ENCODE peak calls at places on chromosomes 16 and 17, in ten cellular contexts. Y, V, B, K, R, G, J, L, Q and M are unnamed samples.
A peak's percentile ranks its signal among the peaks of the same experiment; 100 is the strongest.

GRCh38 chr17:30376621-30377452 is 1.9 kb upstream of the CPD start:
- DNase-seq in Y (no peak), V (no peak), B (peak; percentile 82), K (peak; percentile 87), R (no peak), G (no peak), J (no peak), L (no peak), Q (peak; percentile 18), M (peak; percentile 88)

GRCh38 chr16:13883266-13883665 is 36.7 kb upstream of the ERCC4 start:
- DNase-seq in Y (no peak), V (no peak), B (no peak), K (no peak), R (no peak), G (no peak), J (no peak), L (no peak), Q (no peak), M (no peak)

GRCh38 chr17:83078378-83079339 is 750 bp upstream of the METRNL start:
- DNase-seq in Y (no peak), V (no peak), B (peak; percentile 63), K (no peak), R (no peak), G (no peak), J (no peak), L (peak; percentile 46), Q (no peak), M (no peak)

GRCh38 chr16:88455610-88456355 is 2.7 kb downstream of the ZFPM1 start:
- DNase-seq in Y (peak; percentile 49), V (no peak), B (peak; percentile 36), K (peak; percentile 56), R (no peak), G (peak; percentile 74), J (no peak), L (peak; percentile 60), Q (peak; percentile 62), M (no peak)

GRCh38 chr17:2089021-2089422 is 34.1 kb downstream of the HIC1 start:
- DNase-seq in Y (no peak), V (no peak), B (peak; percentile 86), K (peak; percentile 21), R (no peak), G (no peak), J (no peak), L (no peak), Q (no peak), M (no peak)

GRCh38 chr17:45241315-45242011 is 19.8 kb downstream of the FMNL1 start:
- DNase-seq in Y (peak; percentile 60), V (no peak), B (no peak), K (no peak), R (peak; percentile 78), G (no peak), J (no peak), L (peak; percentile 78), Q (no peak), M (no peak)

GRCh38 chr16:24073321-24073720 is 182.8 kb upstream of the CACNG3 start:
- DNase-seq in Y (no peak), V (no peak), B (no peak), K (no peak), R (no peak), G (no peak), J (no peak), L (no peak), Q (no peak), M (no peak)

GRCh38 chr17:64449545-64449944 is 630 bp downstream of the MILR1 start:
- DNase-seq in Y (no peak), V (no peak), B (peak; percentile 37), K (peak; percentile 42), R (no peak), G (peak; percentile 23), J (no peak), L (no peak), Q (no peak), M (no peak)

GRCh38 chr17:63941162-63941561 is 9.0 kb upstream of the CD79B start:
- DNase-seq in Y (no peak), V (no peak), B (no peak), K (no peak), R (no peak), G (no peak), J (no peak), L (no peak), Q (no peak), M (no peak)

GRCh38 chr17:16507918-16508533 is 16.0 kb upstream of the LRRC75A start:
- DNase-seq in Y (no peak), V (no peak), B (peak; percentile 47), K (no peak), R (no peak), G (no peak), J (no peak), L (no peak), Q (no peak), M (no peak)

GRCh38 chr16:55530316-55530856 is 21.5 kb downstream of the LPCAT2 start:
- DNase-seq in Y (no peak), V (no peak), B (no peak), K (peak; percentile 52), R (no peak), G (no peak), J (no peak), L (no peak), Q (no peak), M (no peak)

GRCh38 chr17:31371511-31372097 is 19.9 kb upstream of the RAB11FIP4 start:
- DNase-seq in Y (no peak), V (no peak), B (peak; percentile 54), K (no peak), R (no peak), G (no peak), J (no peak), L (no peak), Q (no peak), M (peak; percentile 69)

GRCh38 chr17:31307640-31308039 is 6.2 kb downstream of the EVI2B start:
- DNase-seq in Y (no peak), V (no peak), B (no peak), K (no peak), R (no peak), G (no peak), J (no peak), L (no peak), Q (no peak), M (no peak)

GRCh38 chr16:70808371-70808770 is 7.4 kb upstream of the VAC14 start:
- DNase-seq in Y (no peak), V (no peak), B (no peak), K (no peak), R (no peak), G (no peak), J (no peak), L (no peak), Q (no peak), M (no peak)

GRCh38 chr16:72927199-72928088 is 120.5 kb downstream of the ZFHX3 start:
- DNase-seq in Y (no peak), V (no peak), B (peak; percentile 92), K (peak; percentile 97), R (no peak), G (no peak), J (no peak), L (no peak), Q (no peak), M (peak; percentile 60)

GRCh38 chr16:87926246-87927194 is 9.8 kb downstream of the CA5A start:
- DNase-seq in Y (no peak), V (no peak), B (no peak), K (no peak), R (no peak), G (no peak), J (no peak), L (no peak), Q (no peak), M (no peak)

GRCh38 chr17:69870091-69870530 is 204.9 kb upstream of the KCNJ16 start:
- DNase-seq in Y (no peak), V (no peak), B (peak; percentile 78), K (peak; percentile 91), R (no peak), G (peak; percentile 6), J (no peak), L (peak; percentile 34), Q (no peak), M (no peak)

GRCh38 chr17:68390888-68391545 is 66.3 kb downstream of the WIPI1 start:
- DNase-seq in Y (no peak), V (no peak), B (peak; percentile 44), K (no peak), R (no peak), G (no peak), J (no peak), L (peak; percentile 0), Q (no peak), M (no peak)

GRCh38 chr16:78100162-78100467 is 661 bp downstream of the WWOX start:
- DNase-seq in Y (no peak), V (no peak), B (no peak), K (no peak), R (no peak), G (no peak), J (no peak), L (no peak), Q (no peak), M (no peak)

DNA sequence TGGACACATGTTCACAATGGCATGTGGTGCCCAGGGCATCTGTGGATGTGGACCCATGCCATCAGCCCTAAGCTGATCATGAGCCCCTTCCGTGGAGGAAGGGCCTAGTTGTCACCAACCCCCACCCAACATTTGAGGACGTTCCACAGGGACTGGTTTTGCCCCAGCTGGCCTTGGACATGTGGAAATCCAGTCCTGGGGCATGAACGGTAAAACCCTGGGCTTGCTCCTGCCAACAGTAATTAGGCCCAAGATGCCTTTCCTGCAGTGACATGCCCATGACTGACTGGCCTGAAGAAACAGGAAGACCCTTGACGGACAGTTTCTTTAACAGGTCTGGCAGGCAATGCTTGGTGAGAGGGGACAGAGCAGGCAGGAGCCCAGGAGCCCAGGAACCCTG is 7.7 kb downstream of the TNS4 start:
- DNase-seq in Y (no peak), V (no peak), B (no peak), K (no peak), R (no peak), G (no peak), J (no peak), L (no peak), Q (no peak), M (no peak)
- H3K27ac ChIP-seq in Y (no peak overlapping the region), V (no peak overlapping the region), B (peak overlapping the region; percentile 55), K (no peak overlapping the region), R (no peak overlapping the region), G (no peak overlapping the region), J (no peak overlapping the region), L (no peak overlapping the region), Q (no peak overlapping the region), M (no peak overlapping the region)

GRCh38 chr16:30353438-30354129 is 1.5 kb downstream of the CD2BP2 start:
- DNase-seq in Y (no peak), V (no peak), B (no peak), K (no peak), R (peak; percentile 69), G (no peak), J (no peak), L (no peak), Q (no peak), M (no peak)
- H3K4me3 ChIP-seq in Y (no peak overlapping the region), V (no peak overlapping the region), B (peak overlapping the region; percentile 89), K (peak overlapping the region; percentile 99), R (no peak overlapping the region), G (peak overlapping the region; percentile 98), J (peak overlapping the region; percentile 82), L (peak overlapping the region; percentile 84), Q (no peak overlapping the region), M (no peak overlapping the region)

GRCh38 chr16:50315346-50315997 is 49.1 kb downstream of the ADCY7 start:
- DNase-seq in Y (no peak), V (no peak), B (no peak), K (no peak), R (peak; percentile 64), G (no peak), J (no peak), L (no peak), Q (no peak), M (no peak)
- H3K36me3 ChIP-seq in Y (peaks cover 89% of the 10 kb centered on the region), V (peaks cover 51% of the 10 kb centered on the region), B (peaks cover 54% of the 10 kb centered on the region), K (peaks cover 30% of the 10 kb centered on the region), R (peaks cover 7% of the 10 kb centered on the region), G (peaks cover 87% of the 10 kb centered on the region), J (peaks cover 4% of the 10 kb centered on the region), L (peaks cover 7% of the 10 kb centered on the region), Q (peaks cover 76% of the 10 kb centered on the region), M (peaks cover 63% of the 10 kb centered on the region)

GRCh38 chr16:82046941-82047340 is 11.9 kb downstream of the HSD17B2 start:
- DNase-seq in Y (no peak), V (no peak), B (no peak), K (no peak), R (no peak), G (no peak), J (no peak), L (no peak), Q (no peak), M (no peak)
- H3K27ac ChIP-seq in Y (no peak overlapping the region), V (no peak overlapping the region), B (no peak overlapping the region), K (no peak overlapping the region), R (no peak overlapping the region), G (no peak overlapping the region), J (no peak overlapping the region), L (no peak overlapping the region), Q (no peak overlapping the region), M (no peak overlapping the region)